ENCODE peak calls at places on chromosomes 13 and 19, in five cellular contexts. O is IMR-90, E is mesendoderm, J is H1, V is neuronal stem cell. A is an unnamed sample.

GRCh38 chr19:45739498-45740439 is 6.5 kb downstream of the MEIOSIN start:
- DNase-seq in O (no peak), E (no peak), J (no peak), V (no peak), A (no peak)

GRCh38 chr19:19416280-19416679 is 10.8 kb downstream of the GATAD2A start:
- DNase-seq in O (no peak), E (no peak), J (no peak), V (no peak), A (no peak)

GRCh38 chr19:6587093-6587820 is 3.7 kb downstream of the CD70 start:
- DNase-seq in O (no peak), E (peak), J (peak), V (no peak), A (no peak)

GRCh38 chr13:50268500-50268899 is 253.3 kb downstream of the KCNRG start:
- DNase-seq in O (peak), E (no peak), J (no peak), V (no peak), A (no peak)

GRCh38 chr13:31149604-31150003 is 12.1 kb downstream of the HSPH1 start:
- DNase-seq in O (no peak), E (no peak), J (no peak), V (no peak), A (no peak)

GRCh38 chr13:48801255-48801654 is 147.5 kb downstream of the CYSLTR2 start:
- DNase-seq in O (peak), E (no peak), J (no peak), V (no peak), A (no peak)

GRCh38 chr13:73548444-73548843 is 489.6 kb downstream of the KLF5 start:
- DNase-seq in O (no peak), E (no peak), J (no peak), V (no peak), A (no peak)

GRCh38 chr19:56094449-56094848 is 26.6 kb downstream of the ZNF787 start:
- DNase-seq in O (no peak), E (no peak), J (no peak), V (no peak), A (no peak)

GRCh38 chr19:29664753-29665214 is 477 bp upstream of the PLEKHF1 start:
- DNase-seq in O (no peak), E (no peak), J (no peak), V (no peak), A (no peak)

GRCh38 chr13:104779311-104779710 is 1713.1 kb upstream of the SLC10A2 start:
- DNase-seq in O (peak), E (peak), J (no peak), V (peak), A (no peak)

GRCh38 chr13:43269037-43269476 is 245.7 kb downstream of the DNAJC15 start:
- DNase-seq in O (peak), E (no peak), J (no peak), V (no peak), A (peak)

GRCh38 chr19:57441979-57442752 is 7.0 kb downstream of the ZNF749 start:
- DNase-seq in O (no peak), E (peak), J (no peak), V (no peak), A (no peak)

GRCh38 chr13:24263652-24264051 is 45.7 kb upstream of the C1QTNF9 start:
- DNase-seq in O (peak), E (no peak), J (no peak), V (no peak), A (peak)

GRCh38 chr19:20067898-20068297 is 9.9 kb upstream of the ZNF90 start:
- DNase-seq in O (no peak), E (peak), J (no peak), V (no peak), A (no peak)

GRCh38 chr19:47324502-47324901 is 7.5 kb upstream of the C5AR2 start:
- DNase-seq in O (no peak), E (no peak), J (no peak), V (no peak), A (no peak)

GRCh38 chr13:37406031-37406430 is 192.5 kb downstream of the POSTN start:
- DNase-seq in O (no peak), E (no peak), J (no peak), V (no peak), A (no peak)

GRCh38 chr13:34942732-34943674 is 933 bp downstream of the NBEA start:
- DNase-seq in O (no peak), E (peak), J (peak), V (peak), A (no peak)

GRCh38 chr19:5698635-5699422 is 8.7 kb downstream of the RPL36 start:
- DNase-seq in O (no peak), E (no peak), J (no peak), V (no peak), A (no peak)

DNA sequence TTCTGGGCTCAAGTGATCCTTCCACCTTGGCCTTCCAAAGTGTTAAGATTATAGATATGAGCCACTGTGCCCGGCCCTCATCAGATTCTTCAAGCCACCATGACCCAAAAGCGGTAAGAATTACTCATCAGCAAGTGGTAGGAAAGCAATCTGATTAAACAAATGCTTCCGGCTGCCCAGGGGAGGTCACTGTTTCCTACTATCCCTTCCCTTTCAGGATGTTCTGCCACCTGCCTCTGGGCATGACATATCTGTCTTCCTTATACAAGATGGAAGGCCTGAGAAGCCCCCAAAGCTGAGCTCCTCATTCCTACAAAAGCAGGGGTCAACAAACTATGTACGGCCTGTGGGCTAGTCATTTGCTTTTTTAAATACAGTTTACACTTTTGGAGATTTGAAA is 6.9 kb downstream of the ABHD8 start:
- DNase-seq in O (peak), E (peak), J (no peak), V (no peak), A (peak)
- H3K27ac ChIP-seq in O (no peak), E (no peak), J (no peak), V (no peak), A (no peak)

GRCh38 chr19:11345122-11345752 is 831 bp downstream of the TMEM205 start:
- DNase-seq in O (no peak), E (no peak), J (no peak), V (no peak), A (no peak)
- H4K8ac ChIP-seq in O (peak), E (no peak), J (no peak), V (no peak), A (no peak)

DNA sequence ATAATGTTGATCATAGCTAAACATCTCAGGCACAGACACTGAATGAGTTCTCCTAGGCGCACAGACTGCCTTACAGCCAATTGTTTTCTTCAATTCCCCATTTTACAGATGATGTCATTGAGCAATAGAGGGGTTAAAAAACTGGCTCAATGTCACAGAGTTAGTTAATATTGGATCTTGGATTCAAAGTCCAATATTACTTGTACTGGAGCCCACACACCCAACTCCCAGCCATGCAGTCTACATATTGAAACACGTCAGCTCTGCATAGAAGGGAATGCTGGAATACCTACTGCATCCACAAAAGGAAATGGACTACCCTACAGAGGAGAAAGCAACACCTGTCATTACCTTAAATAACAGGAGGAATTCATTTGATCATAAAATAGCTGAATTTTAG is 76.1 kb upstream of the SLC15A1 start:
- DNase-seq in O (no peak), E (no peak), J (no peak), V (no peak), A (no peak)
- H3K4me2 ChIP-seq in O (no peak), E (no peak), J (no peak), V (no peak), A (no peak)

DNA sequence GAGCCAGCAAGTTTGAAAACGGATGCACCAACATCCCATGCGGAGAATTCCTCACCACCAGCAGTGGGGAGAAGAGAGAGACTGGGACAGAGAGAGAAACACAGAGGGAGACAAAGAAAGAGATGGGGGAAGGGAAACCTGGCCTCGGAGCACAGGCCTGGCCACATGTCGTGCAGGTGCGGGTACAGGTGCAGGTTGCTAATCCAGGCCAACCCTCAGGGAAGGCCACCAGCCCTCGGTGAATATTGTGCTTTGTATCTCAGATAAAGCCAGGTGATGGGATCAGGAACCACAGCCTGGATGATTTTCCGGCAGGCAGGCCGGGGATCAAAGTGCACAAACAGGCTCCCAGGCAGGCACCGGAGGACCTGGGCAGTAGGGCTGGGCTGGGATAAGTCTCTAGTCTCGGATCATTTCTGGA is 3.8 kb downstream of the GAS6 start:
- DNase-seq in O (no peak), E (peak), J (peak), V (no peak), A (no peak)
- H3K27ac ChIP-seq in O (peak), E (peak), J (peak), V (peak), A (peak)